ENCODE peak calls at places on chromosomes 12 and 14, in four cellular contexts. U is ovary, L is lower leg skin, K is GM13976. B is an unnamed sample.

GRCh38 chr14:105074601-105075053 is 9.4 kb upstream of the GPR132 start:
- DNase-seq in U (no peak), L (peak), K (no peak), B (no peak)

GRCh38 chr12:19915392-19916192 is 452.7 kb upstream of the PDE3A start:
- DNase-seq in U (no peak), L (no peak), K (peak), B (peak)

GRCh38 chr14:92323916-92324818 is 1.2 kb downstream of the SLC24A4 start:
- DNase-seq in U (no peak), L (no peak), K (no peak), B (no peak)

GRCh38 chr12:93336344-93336743 is 41.4 kb upstream of the NUDT4 start:
- DNase-seq in U (no peak), L (no peak), K (no peak), B (no peak)

GRCh38 chr14:68377459-68377858 is 415.4 kb downstream of the ZFP36L1 start:
- DNase-seq in U (no peak), L (peak), K (no peak), B (no peak)

GRCh38 chr12:119036878-119037493 is 55.6 kb downstream of the SRRM4 start:
- DNase-seq in U (no peak), L (no peak), K (peak), B (no peak)

GRCh38 chr12:64713372-64713771 is 45.8 kb downstream of the GNS start:
- DNase-seq in U (no peak), L (no peak), K (no peak), B (no peak)

GRCh38 chr12:85872497-85873091 is 1.5 kb upstream of the NTS start:
- DNase-seq in U (no peak), L (no peak), K (peak), B (peak)

GRCh38 chr12:761276-761675 is 8.9 kb downstream of the WNK1 start:
- DNase-seq in U (no peak), L (no peak), K (no peak), B (no peak)

GRCh38 chr14:65940056-65940735 is 527.7 kb downstream of the FUT8 start:
- DNase-seq in U (no peak), L (no peak), K (peak), B (peak)

GRCh38 chr12:45050751-45051489 is at the start of gene DBX2:
- DNase-seq in U (no peak), L (no peak), K (no peak), B (no peak)

GRCh38 chr14:64848239-64848638 is 31.5 kb downstream of the SPTB start:
- DNase-seq in U (no peak), L (no peak), K (peak), B (no peak)

GRCh38 chr14:76181546-76181945 is 29.8 kb downstream of the GPATCH2L start:
- DNase-seq in U (no peak), L (no peak), K (no peak), B (no peak)

GRCh38 chr12:65532744-65533143 is 254.3 kb downstream of the MSRB3 start:
- DNase-seq in U (no peak), L (no peak), K (no peak), B (peak)

GRCh38 chr14:92844220-92844619 is 50.1 kb downstream of the GOLGA5 start:
- DNase-seq in U (no peak), L (no peak), K (no peak), B (no peak)

GRCh38 chr12:117125769-117126168 is 26.6 kb upstream of the TESC start:
- DNase-seq in U (no peak), L (no peak), K (no peak), B (no peak)

GRCh38 chr12:114976361-114976760 is 292.4 kb upstream of the TBX3 start:
- DNase-seq in U (no peak), L (no peak), K (no peak), B (no peak)

GRCh38 chr12:111152581-111152980 is 216.3 kb downstream of the PHETA1 start:
- DNase-seq in U (no peak), L (no peak), K (no peak), B (no peak)

GRCh38 chr12:40156031-40156764 is 50.3 kb upstream of the SLC2A13 start:
- DNase-seq in U (no peak), L (no peak), K (no peak), B (no peak)

GRCh38 chr14:49999216-49999761 is 106.4 kb downstream of the ARF6 start:
- DNase-seq in U (no peak), L (peak), K (peak), B (peak)

GRCh38 chr12:91677556-91677955 is 468.1 kb downstream of the BTG1 start:
- DNase-seq in U (no peak), L (no peak), K (no peak), B (no peak)

GRCh38 chr12:110317921-110318320 is 36.9 kb downstream of the ATP2A2 start:
- DNase-seq in U (no peak), L (no peak), K (no peak), B (no peak)

GRCh38 chr14:61627612-61628011 is 67.7 kb upstream of the HIF1A start:
- DNase-seq in U (no peak), L (no peak), K (no peak), B (no peak)

GRCh38 chr12:26696048-26696612 is 136.9 kb downstream of the ITPR2 start:
- DNase-seq in U (no peak), L (no peak), K (no peak), B (no peak)

GRCh38 chr12:2075558-2076195 is 22.9 kb downstream of the CACNA1C start:
- DNase-seq in U (no peak), L (no peak), K (no peak), B (no peak)

GRCh38 chr14:99055019-99055418 is 217.0 kb downstream of the BCL11B start:
- DNase-seq in U (no peak), L (no peak), K (no peak), B (no peak)

GRCh38 chr12:27331299-27331926 is 1.2 kb upstream of the BMAL2 start:
- DNase-seq in U (no peak), L (no peak), K (peak), B (peak)

GRCh38 chr12:67534671-67535070 is 113.9 kb upstream of the DYRK2 start:
- DNase-seq in U (peak), L (no peak), K (no peak), B (peak)

GRCh38 chr12:93060666-93061413 is 131.7 kb upstream of the EEA1 start:
- DNase-seq in U (peak), L (no peak), K (peak), B (peak)

GRCh38 chr12:4954632-4955354 is 45.1 kb downstream of the KCNA1 start:
- DNase-seq in U (no peak), L (no peak), K (no peak), B (no peak)

GRCh38 chr12:110936367-110937103 is 16.2 kb upstream of the MYL2 start:
- DNase-seq in U (no peak), L (no peak), K (no peak), B (no peak)

GRCh38 chr14:73888971-73889370 is 2.3 kb downstream of the ZNF410 start:
- DNase-seq in U (no peak), L (no peak), K (no peak), B (no peak)

GRCh38 chr14:34364201-34364600 is 97.8 kb downstream of the SPTSSA start:
- DNase-seq in U (no peak), L (no peak), K (no peak), B (no peak)

GRCh38 chr14:37198273-37198598 is 499 bp downstream of the MIPOL1 start:
- DNase-seq in U (no peak), L (no peak), K (no peak), B (no peak)

GRCh38 chr12:109967383-109968031 is 28.7 kb downstream of the GIT2 start:
- DNase-seq in U (no peak), L (no peak), K (no peak), B (no peak)

DNA sequence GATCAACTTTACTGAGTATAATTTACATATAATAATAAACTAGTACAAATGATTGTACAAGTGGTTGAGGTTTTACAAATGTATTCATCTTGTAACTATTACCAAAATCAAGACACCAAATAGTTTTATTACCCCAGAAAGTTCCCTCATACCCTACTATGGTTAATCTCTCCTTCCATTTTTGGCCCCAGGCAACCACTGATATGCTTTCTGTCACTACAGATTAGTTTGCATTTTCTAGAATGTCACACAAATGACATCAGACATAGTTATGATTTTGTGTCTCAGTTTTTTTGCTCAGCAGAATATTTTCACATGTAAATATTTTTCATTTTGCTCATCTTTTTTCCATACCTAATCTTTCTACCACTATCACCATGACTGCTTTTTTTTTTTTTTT is 49.1 kb downstream of the TMX1 start:
- DNase-seq in U (no peak), L (no peak), K (no peak), B (no peak)
- TF ChIP-seq CTCF in U (no peak), L (no peak), K (no peak), B (no peak)

GRCh38 chr12:3437986-3438385 is 53.0 kb upstream of the PRMT8 start:
- DNase-seq in U (no peak), L (no peak), K (no peak), B (no peak)
- TF ChIP-seq CTCF in U (no peak), L (no peak), K (no peak), B (no peak)

GRCh38 chr12:70985850-70986249 is 65.3 kb upstream of the PTPRR start:
- DNase-seq in U (no peak), L (no peak), K (no peak), B (no peak)

GRCh38 chr12:70994217-70994788 is 73.8 kb upstream of the PTPRR start:
- DNase-seq in U (no peak), L (no peak), K (no peak), B (no peak)

GRCh38 chr12:70983692-70984091 is 63.2 kb upstream of the PTPRR start:
- DNase-seq in U (no peak), L (no peak), K (no peak), B (no peak)

DNA sequence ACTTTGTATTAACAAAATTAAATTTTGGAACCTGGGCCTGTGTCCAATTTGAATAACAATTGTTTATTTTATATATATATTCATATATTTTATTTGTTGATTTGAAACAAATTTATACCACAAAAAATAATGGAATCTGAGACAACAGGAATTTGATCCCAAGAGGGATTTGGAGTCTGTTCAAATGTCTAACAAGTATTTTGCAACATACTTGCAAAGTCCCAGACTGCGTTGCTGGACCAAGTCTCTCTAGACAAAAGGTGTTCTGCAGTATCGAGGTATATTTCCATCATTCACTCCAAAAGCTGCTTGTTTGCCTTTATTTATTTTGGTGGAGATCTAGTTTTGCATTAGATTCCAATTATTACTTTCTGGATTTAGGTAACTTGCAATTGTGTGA is 68.7 kb upstream of the PTPRR start:
- DNase-seq in U (no peak), L (no peak), K (no peak), B (no peak)
- TF ChIP-seq CTCF in U (no peak), L (no peak), K (no peak), B (no peak)

DNA sequence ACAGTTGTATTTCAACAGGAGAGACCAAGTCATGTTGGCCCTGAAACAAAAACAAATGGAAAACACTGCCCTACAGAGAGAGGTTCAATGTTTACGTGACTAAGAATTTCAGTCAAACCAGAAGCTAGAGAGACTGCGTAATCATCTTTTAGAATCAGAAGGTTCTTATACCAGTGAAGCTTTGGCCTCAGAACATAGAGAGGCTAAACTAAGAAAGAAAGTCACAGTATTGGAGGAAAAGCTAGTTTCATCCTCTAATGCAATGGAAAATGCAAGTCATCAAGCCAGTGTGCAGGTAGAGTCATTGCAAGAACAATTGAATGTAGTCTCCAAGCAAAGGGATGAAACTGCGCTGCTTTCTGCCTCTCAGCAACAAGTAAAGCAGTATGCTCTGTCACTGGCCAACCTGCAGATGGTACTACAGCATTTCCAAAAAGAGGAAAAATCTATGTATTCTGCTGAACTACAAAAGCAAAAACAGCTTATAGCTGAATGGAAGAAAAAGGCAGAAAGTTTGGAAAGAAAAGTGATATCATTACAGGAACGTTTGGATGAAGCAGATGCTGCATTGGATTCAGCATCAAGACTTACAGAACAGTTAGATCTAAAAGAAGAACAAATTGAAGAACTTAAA is 32.5 kb upstream of the NUAK1 start:
- DNase-seq in U (no peak), L (no peak), K (no peak), B (no peak)
- TF ChIP-seq CTCF in U (no peak), L (no peak), K (no peak), B (no peak)

GRCh38 chr12:113461666-113462065 is 10.0 kb downstream of the LHX5 start:
- DNase-seq in U (no peak), L (no peak), K (peak), B (no peak)
- TF ChIP-seq CTCF in U (no peak), L (no peak), K (peak), B (peak)

B was measured in HFF-Myc.